ENCODE peak calls at places on chromosomes 7 and 10, in six cellular contexts. V, P, I, K, R and F are unnamed samples.

GRCh38 chr7:70595741-70596574 is 536.0 kb upstream of the GALNT17 start:
- DNase-seq in I (no peak), V (peak; percentile 47), R (no peak), K (no peak), P (peak; percentile 31), F (peak; percentile 36)

GRCh38 chr7:142866361-142867096 is 11.7 kb downstream of the EPHB6 start:
- DNase-seq in K (no peak), V (peak; percentile 57), R (peak; percentile 57), I (no peak), P (peak; percentile 35), F (peak; percentile 62)

GRCh38 chr10:125871341-125871740 is 9.8 kb downstream of the DHX32 start:
- DNase-seq in P (no peak), K (peak; percentile 33), R (no peak), V (no peak), I (no peak), F (no peak)

GRCh38 chr7:106219170-106219569 is 65.6 kb downstream of the NAMPT start:
- DNase-seq in R (no peak), K (no peak), I (no peak), P (no peak), V (no peak), F (no peak)

GRCh38 chr10:79430506-79430905 is 14.9 kb downstream of the ZCCHC24 start:
- DNase-seq in P (no peak), V (no peak), K (no peak), I (peak; percentile 17), R (no peak), F (no peak)

GRCh38 chr10:79264942-79265341 is 82.3 kb upstream of the PPIF start:
- DNase-seq in I (no peak), K (no peak), V (no peak), R (peak; percentile 59), P (peak; percentile 41), F (peak; percentile 19)

GRCh38 chr10:30491204-30491603 is 57.2 kb downstream of the MAP3K8 start:
- DNase-seq in K (no peak), V (no peak), R (no peak), I (no peak), P (peak; percentile 89), F (no peak)

GRCh38 chr7:82704121-82704520 is 260.5 kb upstream of the CACNA2D1 start:
- DNase-seq in I (no peak), V (no peak), P (no peak), K (no peak), R (no peak), F (no peak)

GRCh38 chr7:44473295-44473694 is 17.2 kb downstream of the NUDCD3 start:
- DNase-seq in I (no peak), P (peak; percentile 43), R (no peak), V (no peak), K (no peak), F (peak; percentile 44)

GRCh38 chr10:97888641-97889262 is 39.1 kb downstream of the GOLGA7B start:
- DNase-seq in K (no peak), R (no peak), I (no peak), V (no peak), P (peak; percentile 78), F (peak; percentile 72)

GRCh38 chr7:88967432-88967831 is 171.9 kb upstream of the TEX47 start:
- DNase-seq in V (no peak), K (no peak), R (no peak), P (no peak), I (no peak), F (no peak)

GRCh38 chr7:128932862-128933821 is 4.6 kb upstream of the IRF5 start:
- DNase-seq in R (no peak), P (no peak), K (no peak), V (no peak), I (no peak), F (no peak)

GRCh38 chr7:1562126-1562525 is 6.1 kb upstream of the TMEM184A start:
- DNase-seq in I (no peak), R (no peak), P (no peak), V (peak; percentile 32), K (no peak), F (no peak)

GRCh38 chr10:24333736-24334135 is 124.8 kb downstream of the KIAA1217 start:
- DNase-seq in R (no peak), V (no peak), K (no peak), I (no peak), P (peak; percentile 51), F (no peak)

GRCh38 chr10:35398888-35399287 is 62.6 kb downstream of the CCNY start:
- DNase-seq in R (no peak), P (no peak), I (no peak), V (peak; percentile 34), K (no peak), F (no peak)

GRCh38 chr7:82985144-82985802 is 177.4 kb downstream of the PCLO start:
- DNase-seq in I (no peak), K (no peak), R (no peak), P (no peak), V (no peak), F (no peak)

GRCh38 chr10:100303724-100304319 is 17.3 kb upstream of the BLOC1S2 start:
- DNase-seq in R (no peak), I (no peak), K (no peak), P (peak; percentile 70), V (peak; percentile 53), F (peak; percentile 52)

GRCh38 chr10:77441541-77442175 is 195.9 kb downstream of the KCNMA1 start:
- DNase-seq in K (no peak), R (no peak), I (no peak), V (no peak), P (no peak), F (no peak)

GRCh38 chr7:114662002-114662677 is 247.5 kb downstream of the FOXP2 start:
- DNase-seq in V (no peak), I (no peak), P (no peak), R (no peak), K (no peak), F (no peak)
- H3K27ac ChIP-seq in V (no peak overlapping the region), I (no peak overlapping the region), P (no peak overlapping the region), R (no peak overlapping the region), K (no peak overlapping the region), F (no peak overlapping the region)

GRCh38 chr10:792792-793100 is 103.3 kb upstream of the DIP2C start:
- DNase-seq in I (no peak), K (peak; percentile 58), P (peak; percentile 51), V (no peak), R (no peak), F (no peak)
- H3K27ac ChIP-seq in I (no peak overlapping the region), K (peak overlapping the region; percentile 39), P (no peak overlapping the region), V (no peak overlapping the region), R (no peak overlapping the region), F (peak overlapping the region; percentile 11)

GRCh38 chr7:157490465-157490912 is 153.7 kb downstream of the DNAJB6 start:
- DNase-seq in V (no peak), I (no peak), P (peak; percentile 12), K (no peak), R (no peak), F (peak; percentile 30)
- H3K27ac ChIP-seq in V (no peak overlapping the region), I (no peak overlapping the region), P (no peak overlapping the region), K (no peak overlapping the region), R (no peak overlapping the region), F (no peak overlapping the region)

DNA sequence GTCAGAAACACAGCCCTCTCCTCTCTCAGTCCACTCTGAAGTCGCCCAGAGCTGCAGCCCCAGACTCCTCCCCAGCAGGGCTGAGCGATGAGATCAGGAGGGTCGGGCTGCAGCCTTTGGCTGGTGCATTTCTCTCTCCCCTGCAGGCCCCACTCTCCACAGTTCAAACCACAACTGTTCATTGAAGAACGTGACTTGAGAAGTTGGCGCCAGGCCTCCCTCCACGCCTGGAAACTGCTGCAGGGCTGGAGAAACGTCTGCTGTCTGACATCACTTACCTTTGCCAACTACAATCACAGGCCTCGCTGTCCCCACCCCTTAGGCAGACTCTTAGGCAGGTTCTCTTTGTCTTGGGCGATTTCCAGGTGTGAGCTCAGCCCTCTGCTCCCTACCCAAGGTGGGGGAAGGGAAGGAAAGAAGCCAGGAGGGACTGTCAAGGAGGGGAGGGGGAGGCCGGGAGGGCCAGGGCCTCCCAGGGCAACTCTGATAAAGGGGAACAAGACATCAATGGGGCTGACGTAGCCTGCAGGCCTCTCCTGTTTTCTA is 32.8 kb downstream of the CALML5 start:
- DNase-seq in R (peak; percentile 80), V (peak; percentile 26), P (peak; percentile 61), K (peak; percentile 68), I (peak; percentile 76), F (peak; percentile 93)
- H3K27ac ChIP-seq in R (peak overlapping the region; percentile 60), V (peak overlapping the region; percentile 54), P (no peak overlapping the region), K (peak overlapping the region; percentile 39), I (peak overlapping the region; percentile 75), F (peak overlapping the region; percentile 94)

DNA sequence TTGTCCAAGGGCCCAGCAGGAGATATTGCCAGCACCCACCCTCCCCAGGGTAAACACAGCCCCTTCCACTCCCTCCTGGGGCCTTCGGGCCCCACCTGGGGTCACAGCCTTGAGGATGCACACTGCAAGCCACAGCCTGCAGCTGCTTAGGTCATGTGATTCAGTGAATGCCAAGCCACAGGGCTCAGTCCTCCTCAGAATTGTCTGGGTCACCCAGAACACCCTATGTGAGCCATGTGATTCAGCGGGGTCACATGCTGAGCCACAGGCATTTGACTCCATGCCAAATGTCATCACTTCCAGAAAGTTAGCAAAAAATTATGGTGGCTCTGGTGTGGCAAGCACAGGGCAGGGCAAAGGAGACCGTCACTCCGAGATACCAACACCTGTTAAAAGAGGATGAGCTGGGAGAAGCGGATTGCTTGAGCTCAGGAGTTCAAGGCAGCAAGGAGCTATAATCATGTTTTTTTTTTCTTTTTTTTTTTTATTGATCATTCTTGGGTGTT is 17.2 kb upstream of the PSAP start:
- DNase-seq in V (no peak), I (no peak), P (peak; percentile 77), R (no peak), K (no peak), F (peak; percentile 48)
- H3K27ac ChIP-seq in V (no peak overlapping the region), I (no peak overlapping the region), P (no peak overlapping the region), R (no peak overlapping the region), K (no peak overlapping the region), F (peak overlapping the region; percentile 16)

DNA sequence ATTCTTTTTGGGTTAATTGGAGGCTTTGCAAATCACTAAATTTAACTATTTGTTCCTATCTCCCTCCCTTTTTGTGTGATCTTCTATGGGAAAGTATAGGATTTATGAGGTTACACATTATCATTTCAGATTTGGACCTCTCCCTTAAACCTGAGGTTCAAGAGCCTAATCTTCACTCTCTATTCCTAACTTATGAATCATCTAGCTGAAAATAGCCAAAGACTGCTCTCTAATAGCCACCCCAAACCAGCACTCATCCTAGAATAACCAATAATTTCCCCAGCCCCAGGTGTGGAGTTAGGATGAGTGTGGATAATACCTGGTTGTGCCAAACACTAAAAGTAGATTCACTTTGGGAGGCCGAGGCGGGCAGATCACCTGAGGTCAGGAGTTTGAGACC is 499.2 kb downstream of the GFRA1 start:
- DNase-seq in R (no peak), P (peak; percentile 4), K (no peak), V (no peak), I (no peak), F (no peak)
- H3K27ac ChIP-seq in R (no peak overlapping the region), P (no peak overlapping the region), K (no peak overlapping the region), V (no peak overlapping the region), I (no peak overlapping the region), F (no peak overlapping the region)